ENCODE peak calls at places on chromosomes 16 and 17, in six cellular contexts. A is fibroblast of mammary gland; Z is small intestine; M is activated gamma-delta T cell treated with Interleukin-2 at 50 U/mL for 16 hours; R is glutamatergic neuron; T is CD4-positive, alpha-beta T cell. B is an unnamed sample.

GRCh38 chr16:57091990-57092785 is at the start of gene CPNE2:
- DNase-seq in A (peak; percentile 17), Z (peak; percentile 18), M (no peak), R (peak; percentile 63), T (no peak), B (no peak)

GRCh38 chr17:7060165-7060890 is 16.4 kb upstream of the SLC16A11 start:
- DNase-seq in A (peak; percentile 87), Z (no peak), M (no peak), R (no peak), T (no peak), B (peak; percentile 96)

GRCh38 chr17:73506470-73507435 is 137.5 kb downstream of the SDK2 start:
- DNase-seq in A (no peak), Z (no peak), M (no peak), R (no peak), T (no peak), B (no peak)

GRCh38 chr17:76207268-76207667 is 33.0 kb downstream of the RNF157 start:
- DNase-seq in A (no peak), Z (no peak), M (no peak), R (no peak), T (no peak), B (no peak)

GRCh38 chr17:29116652-29117439 is 63.4 kb downstream of the MYO18A start:
- DNase-seq in A (peak; percentile 67), Z (peak; percentile 59), M (peak; percentile 78), R (peak; percentile 92), T (peak; percentile 73), B (no peak)

GRCh38 chr17:68568581-68568980 is 32.6 kb downstream of the FAM20A start:
- DNase-seq in A (no peak), Z (no peak), M (no peak), R (no peak), T (no peak), B (no peak)

GRCh38 chr17:70687421-70687820 is 518.1 kb downstream of the KCNJ2 start:
- DNase-seq in A (no peak), Z (peak; percentile 25), M (no peak), R (no peak), T (no peak), B (no peak)

GRCh38 chr17:55672585-55673501 is 49.8 kb downstream of the TMEM100 start:
- DNase-seq in A (peak; percentile 73), Z (no peak), M (no peak), R (no peak), T (no peak), B (no peak)

GRCh38 chr16:89364603-89365002 is 125.8 kb downstream of the ANKRD11 start:
- DNase-seq in A (peak; percentile 64), Z (no peak), M (no peak), R (no peak), T (no peak), B (no peak)

GRCh38 chr16:19135896-19136438 is 22.2 kb downstream of the ITPRIPL2 start:
- DNase-seq in A (peak; percentile 49), Z (peak; percentile 86), M (no peak), R (no peak), T (no peak), B (peak; percentile 91)

GRCh38 chr17:30939059-30939689 is 17.4 kb downstream of the ADAP2 start:
- DNase-seq in A (no peak), Z (no peak), M (no peak), R (no peak), T (no peak), B (no peak)

GRCh38 chr16:82651921-82652601 is 25.3 kb downstream of the CDH13 start:
- DNase-seq in A (no peak), Z (peak; percentile 80), M (no peak), R (no peak), T (no peak), B (no peak)

GRCh38 chr16:86676216-86676800 is 98.0 kb downstream of the FOXL1 start:
- DNase-seq in A (peak; percentile 93), Z (no peak), M (no peak), R (no peak), T (no peak), B (no peak)

GRCh38 chr17:74916851-74917199 is 6.2 kb downstream of the USH1G start:
- DNase-seq in A (no peak), Z (no peak), M (no peak), R (no peak), T (no peak), B (no peak)

GRCh38 chr17:55004484-55004883 is 35.9 kb downstream of the STXBP4 start:
- DNase-seq in A (no peak), Z (no peak), M (no peak), R (no peak), T (no peak), B (no peak)

GRCh38 chr17:20009302-20010098 is at the start of gene SPECC1:
- DNase-seq in A (peak; percentile 45), Z (peak; percentile 63), M (peak; percentile 81), R (peak; percentile 95), T (peak; percentile 75), B (peak; percentile 60)

GRCh38 chr16:87350031-87350430 is 32.8 kb upstream of the C16orf95 start:
- DNase-seq in A (no peak), Z (no peak), M (no peak), R (no peak), T (no peak), B (no peak)

GRCh38 chr16:29862884-29863668 is at the start of gene CDIPT:
- DNase-seq in A (peak; percentile 97), Z (peak; percentile 98), M (peak; percentile 94), R (peak; percentile 90), T (peak; percentile 90), B (peak; percentile 94)

GRCh38 chr17:41678411-41678906 is 10.2 kb upstream of the EIF1 start:
- DNase-seq in A (no peak), Z (no peak), M (no peak), R (no peak), T (no peak), B (no peak)

GRCh38 chr16:81486555-81487061 is 42.0 kb downstream of the CMIP start:
- DNase-seq in A (peak; percentile 90), Z (no peak), M (no peak), R (no peak), T (no peak), B (no peak)

GRCh38 chr17:19334331-19334730 is 28.2 kb downstream of the B9D1 start:
- DNase-seq in A (no peak), Z (no peak), M (no peak), R (no peak), T (no peak), B (no peak)

GRCh38 chr17:67253379-67253778 is 8.4 kb upstream of the HELZ start:
- DNase-seq in A (no peak), Z (no peak), M (no peak), R (no peak), T (no peak), B (no peak)

GRCh38 chr17:57956311-57957119 is 1.3 kb upstream of the CUEDC1 start:
- DNase-seq in A (no peak), Z (peak; percentile 64), M (peak; percentile 46), R (no peak), T (no peak), B (peak; percentile 29)

GRCh38 chr16:28320741-28321140 is 28.4 kb downstream of the SBK1 start:
- DNase-seq in A (no peak), Z (no peak), M (no peak), R (no peak), T (no peak), B (no peak)

GRCh38 chr17:75774988-75775668 is 9.5 kb upstream of the UNK start:
- DNase-seq in A (peak; percentile 22), Z (no peak), M (no peak), R (no peak), T (no peak), B (peak; percentile 88)

GRCh38 chr17:8658800-8659199 is 28.3 kb upstream of the MYH10 start:
- DNase-seq in A (no peak), Z (no peak), M (no peak), R (no peak), T (no peak), B (no peak)

GRCh38 chr16:69924041-69924775 is 26.9 kb upstream of the CLEC18A start:
- DNase-seq in A (no peak), Z (no peak), M (no peak), R (no peak), T (no peak), B (no peak)

GRCh38 chr17:39640493-39641118 is 3.7 kb downstream of the STARD3 start:
- DNase-seq in A (no peak), Z (no peak), M (no peak), R (no peak), T (no peak), B (no peak)

GRCh38 chr16:11580451-11581086 is 6.2 kb downstream of the LITAF start:
- DNase-seq in A (no peak), Z (no peak), M (no peak), R (no peak), T (no peak), B (no peak)

GRCh38 chr16:4700997-4701743 is 7.8 kb downstream of the NUDT16L1 start:
- DNase-seq in A (no peak), Z (no peak), M (no peak), R (no peak), T (no peak), B (no peak)

GRCh38 chr17:77810536-77810935 is 148.0 kb upstream of the TNRC6C start:
- DNase-seq in A (peak; percentile 94), Z (no peak), M (no peak), R (peak; percentile 2), T (no peak), B (no peak)

GRCh38 chr16:12507366-12507765 is 296.3 kb downstream of the CPPED1 start:
- DNase-seq in A (peak; percentile 23), Z (no peak), M (no peak), R (no peak), T (no peak), B (no peak)

GRCh38 chr17:77753246-77753645 is 205.3 kb upstream of the TNRC6C start:
- DNase-seq in A (no peak), Z (no peak), M (no peak), R (no peak), T (no peak), B (peak; percentile 7)

GRCh38 chr17:49343273-49343672 is 18.8 kb downstream of the ZNF652 start:
- DNase-seq in A (peak; percentile 48), Z (no peak), M (no peak), R (no peak), T (no peak), B (no peak)

GRCh38 chr16:80260906-80261311 is 279.9 kb upstream of the DYNLRB2 start:
- DNase-seq in A (peak; percentile 20), Z (peak; percentile 90), M (no peak), R (no peak), T (no peak), B (no peak)

GRCh38 chr17:61568219-61569072 is 22.6 kb downstream of the NACA2 start:
- DNase-seq in A (no peak), Z (peak; percentile 40), M (no peak), R (no peak), T (no peak), B (no peak)

GRCh38 chr17:78797213-78797612 is 15.1 kb upstream of the CYTH1 start:
- DNase-seq in A (no peak), Z (no peak), M (no peak), R (no peak), T (no peak), B (no peak)

GRCh38 chr17:10698116-10698818 is 873 bp downstream of the ADPRM start:
- DNase-seq in A (peak; percentile 63), Z (peak; percentile 16), M (no peak), R (no peak), T (no peak), B (no peak)

GRCh38 chr16:4261557-4262172 is 11.2 kb downstream of the TFAP4 start:
- DNase-seq in A (peak; percentile 44), Z (no peak), M (peak; percentile 12), R (peak; percentile 82), T (no peak), B (no peak)

GRCh38 chr16:20023190-20023589 is 50.5 kb downstream of the GPR139 start:
- DNase-seq in A (peak; percentile 1), Z (no peak), M (no peak), R (no peak), T (no peak), B (no peak)

B was measured in RWPE2.